ENCODE peak calls at places on chromosomes 16 and 17, in ten cellular contexts. One of them, this sample, is unnamed.

GRCh38 chr16:87165885-87166284 is 151.3 kb downstream of the C16orf95 start:
- DNase-seq in neural progenitor cell: no peak
- DNase-seq in HepG2: no peak
- DNase-seq in RWPE1: no peak
- DNase-seq in thoracic aorta: no peak
- DNase-seq in psoas muscle: no peak
- DNase-seq in AG04450: no peak
- DNase-seq in A549: no peak
- DNase-seq in cardiac muscle cell: no peak
- DNase-seq in body of pancreas: no peak
- DNase-seq in this sample: no peak

GRCh38 chr16:30375830-30376229 is 1.2 kb downstream of the MYL11 start:
- DNase-seq in RWPE1: no peak
- DNase-seq in A549: no peak
- DNase-seq in AG04450: no peak
- DNase-seq in psoas muscle: no peak
- DNase-seq in body of pancreas: no peak
- DNase-seq in thoracic aorta: no peak
- DNase-seq in cardiac muscle cell: no peak
- DNase-seq in neural progenitor cell: no peak
- DNase-seq in HepG2: no peak
- DNase-seq in this sample: no peak

GRCh38 chr16:80591071-80591935 is 50.5 kb downstream of the DYNLRB2 start:
- DNase-seq in AG04450: no peak
- DNase-seq in RWPE1: no peak
- DNase-seq in thoracic aorta: no peak
- DNase-seq in HepG2: no peak
- DNase-seq in neural progenitor cell: no peak
- DNase-seq in A549: no peak
- DNase-seq in psoas muscle: no peak
- DNase-seq in cardiac muscle cell: no peak
- DNase-seq in body of pancreas: no peak
- DNase-seq in this sample: no peak

GRCh38 chr16:68347605-68348004 is 36.8 kb downstream of the PRMT7 start:
- DNase-seq in HepG2: no peak
- DNase-seq in cardiac muscle cell: no peak
- DNase-seq in A549: no peak
- DNase-seq in thoracic aorta: no peak
- DNase-seq in AG04450: no peak
- DNase-seq in RWPE1: no peak
- DNase-seq in neural progenitor cell: no peak
- DNase-seq in body of pancreas: no peak
- DNase-seq in psoas muscle: no peak
- DNase-seq in this sample: no peak

GRCh38 chr17:11487469-11487868 is 110.8 kb upstream of the DNAH9 start:
- DNase-seq in body of pancreas: no peak
- DNase-seq in AG04450: no peak
- DNase-seq in cardiac muscle cell: no peak
- DNase-seq in psoas muscle: no peak
- DNase-seq in neural progenitor cell: peak
- DNase-seq in HepG2: no peak
- DNase-seq in RWPE1: no peak
- DNase-seq in thoracic aorta: no peak
- DNase-seq in A549: no peak
- DNase-seq in this sample: peak

GRCh38 chr17:42387663-42388380 is 420 bp downstream of the STAT3 start:
- DNase-seq in HepG2: no peak
- DNase-seq in RWPE1: peak
- DNase-seq in A549: no peak
- DNase-seq in thoracic aorta: no peak
- DNase-seq in AG04450: no peak
- DNase-seq in cardiac muscle cell: peak
- DNase-seq in body of pancreas: peak
- DNase-seq in psoas muscle: peak
- DNase-seq in neural progenitor cell: peak
- DNase-seq in this sample: peak

GRCh38 chr17:63707151-63707550 is 7.2 kb upstream of the LIMD2 start:
- DNase-seq in RWPE1: no peak
- DNase-seq in thoracic aorta: no peak
- DNase-seq in cardiac muscle cell: no peak
- DNase-seq in body of pancreas: no peak
- DNase-seq in psoas muscle: no peak
- DNase-seq in A549: no peak
- DNase-seq in AG04450: no peak
- DNase-seq in neural progenitor cell: no peak
- DNase-seq in HepG2: no peak
- DNase-seq in this sample: no peak

GRCh38 chr16:68284847-68285246 is 20.5 kb downstream of the SLC7A6 start:
- DNase-seq in thoracic aorta: no peak
- DNase-seq in RWPE1: no peak
- DNase-seq in body of pancreas: no peak
- DNase-seq in AG04450: no peak
- DNase-seq in neural progenitor cell: no peak
- DNase-seq in cardiac muscle cell: no peak
- DNase-seq in psoas muscle: no peak
- DNase-seq in HepG2: no peak
- DNase-seq in A549: no peak
- DNase-seq in this sample: no peak

GRCh38 chr16:81786321-81786720 is 7.2 kb downstream of the PLCG2 start:
- DNase-seq in HepG2: no peak
- DNase-seq in body of pancreas: no peak
- DNase-seq in psoas muscle: no peak
- DNase-seq in RWPE1: peak
- DNase-seq in A549: no peak
- DNase-seq in cardiac muscle cell: no peak
- DNase-seq in thoracic aorta: no peak
- DNase-seq in neural progenitor cell: no peak
- DNase-seq in AG04450: no peak
- DNase-seq in this sample: no peak

GRCh38 chr16:82735696-82736095 is 108.9 kb downstream of the CDH13 start:
- DNase-seq in cardiac muscle cell: peak
- DNase-seq in body of pancreas: no peak
- DNase-seq in neural progenitor cell: no peak
- DNase-seq in RWPE1: no peak
- DNase-seq in HepG2: no peak
- DNase-seq in psoas muscle: no peak
- DNase-seq in thoracic aorta: no peak
- DNase-seq in A549: no peak
- DNase-seq in AG04450: no peak
- DNase-seq in this sample: no peak

GRCh38 chr17:19717411-19717908 is 1.1 kb upstream of the SLC47A2 start:
- DNase-seq in neural progenitor cell: no peak
- DNase-seq in HepG2: no peak
- DNase-seq in AG04450: no peak
- DNase-seq in A549: no peak
- DNase-seq in thoracic aorta: no peak
- DNase-seq in cardiac muscle cell: no peak
- DNase-seq in body of pancreas: no peak
- DNase-seq in psoas muscle: no peak
- DNase-seq in RWPE1: no peak
- DNase-seq in this sample: no peak

GRCh38 chr16:4401094-4401501 is 15.3 kb downstream of the CORO7 start:
- DNase-seq in psoas muscle: no peak
- DNase-seq in body of pancreas: no peak
- DNase-seq in thoracic aorta: no peak
- DNase-seq in HepG2: no peak
- DNase-seq in A549: no peak
- DNase-seq in cardiac muscle cell: no peak
- DNase-seq in AG04450: no peak
- DNase-seq in RWPE1: no peak
- DNase-seq in neural progenitor cell: peak
- DNase-seq in this sample: no peak

GRCh38 chr17:61205931-61206330 is 193.7 kb upstream of the TBX2 start:
- DNase-seq in body of pancreas: no peak
- DNase-seq in A549: peak
- DNase-seq in neural progenitor cell: no peak
- DNase-seq in RWPE1: no peak
- DNase-seq in cardiac muscle cell: no peak
- DNase-seq in AG04450: no peak
- DNase-seq in thoracic aorta: no peak
- DNase-seq in psoas muscle: no peak
- DNase-seq in HepG2: no peak
- DNase-seq in this sample: no peak

GRCh38 chr16:85423186-85423550 is 190.0 kb upstream of the GSE1 start:
- DNase-seq in cardiac muscle cell: no peak
- DNase-seq in body of pancreas: no peak
- DNase-seq in HepG2: no peak
- DNase-seq in thoracic aorta: no peak
- DNase-seq in neural progenitor cell: no peak
- DNase-seq in A549: no peak
- DNase-seq in psoas muscle: peak
- DNase-seq in RWPE1: no peak
- DNase-seq in AG04450: no peak
- DNase-seq in this sample: no peak

GRCh38 chr17:45428954-45429337 is 3.7 kb downstream of the ARHGAP27 start:
- DNase-seq in HepG2: no peak
- DNase-seq in AG04450: no peak
- DNase-seq in psoas muscle: no peak
- DNase-seq in thoracic aorta: no peak
- DNase-seq in A549: no peak
- DNase-seq in neural progenitor cell: no peak
- DNase-seq in RWPE1: no peak
- DNase-seq in body of pancreas: no peak
- DNase-seq in cardiac muscle cell: no peak
- DNase-seq in this sample: no peak

GRCh38 chr17:45426561-45426960 is 6.1 kb downstream of the ARHGAP27 start:
- DNase-seq in A549: no peak
- DNase-seq in thoracic aorta: no peak
- DNase-seq in HepG2: no peak
- DNase-seq in neural progenitor cell: no peak
- DNase-seq in psoas muscle: no peak
- DNase-seq in RWPE1: no peak
- DNase-seq in body of pancreas: no peak
- DNase-seq in cardiac muscle cell: no peak
- DNase-seq in AG04450: no peak
- DNase-seq in this sample: no peak

GRCh38 chr17:45429338-45430005 is 3.2 kb downstream of the ARHGAP27 start:
- DNase-seq in psoas muscle: no peak
- DNase-seq in neural progenitor cell: peak
- DNase-seq in AG04450: no peak
- DNase-seq in cardiac muscle cell: peak
- DNase-seq in thoracic aorta: no peak
- DNase-seq in body of pancreas: no peak
- DNase-seq in HepG2: no peak
- DNase-seq in A549: no peak
- DNase-seq in RWPE1: no peak
- DNase-seq in this sample: no peak

GRCh38 chr17:45427181-45427835 is 5.4 kb downstream of the ARHGAP27 start:
- DNase-seq in body of pancreas: no peak
- DNase-seq in thoracic aorta: no peak
- DNase-seq in psoas muscle: no peak
- DNase-seq in RWPE1: no peak
- DNase-seq in cardiac muscle cell: no peak
- DNase-seq in HepG2: no peak
- DNase-seq in AG04450: no peak
- DNase-seq in neural progenitor cell: no peak
- DNase-seq in A549: no peak
- DNase-seq in this sample: no peak

GRCh38 chr17:45428050-45428953 is 4.4 kb downstream of the ARHGAP27 start:
- DNase-seq in RWPE1: peak
- DNase-seq in cardiac muscle cell: peak
- DNase-seq in thoracic aorta: no peak
- DNase-seq in body of pancreas: peak
- DNase-seq in A549: peak
- DNase-seq in neural progenitor cell: peak
- DNase-seq in psoas muscle: peak
- DNase-seq in HepG2: peak
- DNase-seq in AG04450: peak
- DNase-seq in this sample: peak
- H3K27ac ChIP-seq in RWPE1: peak
- H3K27ac ChIP-seq in cardiac muscle cell: no peak
- H3K27ac ChIP-seq in thoracic aorta: no peak
- H3K27ac ChIP-seq in body of pancreas: peak
- H3K27ac ChIP-seq in A549: no peak
- H3K27ac ChIP-seq in neural progenitor cell: no peak
- H3K27ac ChIP-seq in psoas muscle: no peak
- H3K27ac ChIP-seq in HepG2: no peak
- H3K27ac ChIP-seq in AG04450: no peak
- H3K27ac ChIP-seq in this sample: no peak

DNA sequence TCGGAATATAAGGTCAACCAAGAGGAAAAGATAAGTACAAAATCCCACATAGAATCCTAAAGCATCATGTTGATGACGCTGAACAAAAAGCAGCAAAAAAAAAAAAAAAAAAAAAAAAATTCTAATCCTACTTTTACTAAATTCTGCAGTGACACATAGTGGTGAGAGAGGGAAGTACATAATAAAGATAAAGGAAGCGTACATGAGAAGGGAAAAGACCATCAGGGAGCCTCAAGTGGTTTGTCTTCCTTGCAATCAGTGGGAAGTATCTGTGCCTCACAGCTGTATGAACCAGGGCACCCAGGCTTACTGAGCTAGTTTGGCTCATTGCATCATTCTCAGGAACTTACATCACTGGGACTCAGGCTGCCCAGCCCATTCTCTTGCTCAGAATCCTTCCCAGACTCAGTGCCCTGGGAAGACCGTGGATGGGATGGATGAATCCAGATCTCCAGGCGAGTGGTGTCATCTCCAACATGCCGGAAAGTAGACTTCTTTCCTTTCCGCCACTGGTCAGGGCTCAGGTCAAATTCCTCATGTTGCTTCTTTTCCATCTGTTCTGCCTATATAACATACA is 21.2 kb downstream of the SMG6 start:
- DNase-seq in thoracic aorta: no peak
- DNase-seq in neural progenitor cell: peak
- DNase-seq in RWPE1: peak
- DNase-seq in cardiac muscle cell: peak
- DNase-seq in body of pancreas: no peak
- DNase-seq in psoas muscle: no peak
- DNase-seq in AG04450: peak
- DNase-seq in HepG2: peak
- DNase-seq in A549: peak
- DNase-seq in this sample: no peak
- TF ChIP-seq CTCF in thoracic aorta: peak
- TF ChIP-seq CTCF in neural progenitor cell: peak
- TF ChIP-seq CTCF in RWPE1: peak
- TF ChIP-seq CTCF in cardiac muscle cell: peak
- TF ChIP-seq CTCF in body of pancreas: peak
- TF ChIP-seq CTCF in psoas muscle: peak
- TF ChIP-seq CTCF in AG04450: peak
- TF ChIP-seq CTCF in HepG2: peak
- TF ChIP-seq CTCF in A549: peak
- TF ChIP-seq CTCF in this sample: peak

GRCh38 chr17:13568746-13569739 is 32.7 kb downstream of the HS3ST3A1 start:
- DNase-seq in RWPE1: no peak
- DNase-seq in cardiac muscle cell: peak
- DNase-seq in thoracic aorta: no peak
- DNase-seq in A549: no peak
- DNase-seq in psoas muscle: no peak
- DNase-seq in AG04450: no peak
- DNase-seq in HepG2: no peak
- DNase-seq in neural progenitor cell: no peak
- DNase-seq in body of pancreas: no peak
- DNase-seq in this sample: no peak
- H3K27ac ChIP-seq in RWPE1: no peak
- H3K27ac ChIP-seq in cardiac muscle cell: peak
- H3K27ac ChIP-seq in thoracic aorta: no peak
- H3K27ac ChIP-seq in A549: no peak
- H3K27ac ChIP-seq in psoas muscle: no peak
- H3K27ac ChIP-seq in AG04450: no peak
- H3K27ac ChIP-seq in HepG2: no peak
- H3K27ac ChIP-seq in neural progenitor cell: no peak
- H3K27ac ChIP-seq in body of pancreas: no peak
- H3K27ac ChIP-seq in this sample: no peak

GRCh38 chr16:66924527-66925321 is 611 bp downstream of the RRAD start:
- DNase-seq in A549: no peak
- DNase-seq in body of pancreas: no peak
- DNase-seq in AG04450: no peak
- DNase-seq in HepG2: no peak
- DNase-seq in RWPE1: no peak
- DNase-seq in psoas muscle: peak
- DNase-seq in thoracic aorta: no peak
- DNase-seq in neural progenitor cell: peak
- DNase-seq in cardiac muscle cell: peak
- DNase-seq in this sample: peak
- TF ChIP-seq CTCF in A549: peak
- TF ChIP-seq CTCF in body of pancreas: no peak
- TF ChIP-seq CTCF in AG04450: peak
- TF ChIP-seq CTCF in HepG2: peak
- TF ChIP-seq CTCF in RWPE1: peak
- TF ChIP-seq CTCF in psoas muscle: peak
- TF ChIP-seq CTCF in thoracic aorta: peak
- TF ChIP-seq CTCF in neural progenitor cell: peak
- TF ChIP-seq CTCF in cardiac muscle cell: peak
- TF ChIP-seq CTCF in this sample: peak